ENCODE peak calls at places on chromosomes 6 and 20, in four cellular contexts. A is WTC11, U is K562, T is HepG2. V is an unnamed sample.

GRCh38 chr6:72948153-72948552 is 277.1 kb downstream of the KHDC1L start:
- DNase-seq in U (no peak), T (no peak), A (no peak), V (no peak)

GRCh38 chr20:44811150-44811685 is 872 bp upstream of the RIMS4 start:
- DNase-seq in U (no peak), T (no peak), A (no peak), V (no peak)

GRCh38 chr20:33689973-33690372 is 3.8 kb upstream of the E2F1 start:
- DNase-seq in A (no peak), U (peak), T (peak), V (no peak)

GRCh38 chr6:79671605-79672266 is 40.6 kb downstream of the SH3BGRL2 start:
- DNase-seq in T (peak), A (no peak), U (peak), V (no peak)

GRCh38 chr6:64121166-64121565 is 485.6 kb downstream of the PHF3 start:
- DNase-seq in U (no peak), A (no peak), T (no peak), V (no peak)

GRCh38 chr20:59988141-59988540 is 29.9 kb downstream of the CDH26 start:
- DNase-seq in U (no peak), A (no peak), T (no peak), V (no peak)

GRCh38 chr20:50900261-50900660 is 31.0 kb downstream of the ADNP start:
- DNase-seq in A (no peak), U (no peak), T (no peak), V (no peak)

GRCh38 chr6:1424306-1424927 is 35.0 kb downstream of the FOXF2 start:
- DNase-seq in A (peak), T (peak), U (no peak), V (peak)

GRCh38 chr20:5402903-5403531 is 86.3 kb upstream of the PROKR2 start:
- DNase-seq in T (peak), U (peak), A (peak), V (peak)

GRCh38 chr6:125611573-125612399 is 137.6 kb upstream of the HEY2 start:
- DNase-seq in A (peak), U (no peak), T (no peak), V (peak)

GRCh38 chr6:118722820-118723526 is 71.6 kb upstream of the CEP85L start:
- DNase-seq in U (no peak), T (no peak), A (no peak), V (no peak)

GRCh38 chr20:7496394-7497111 is 443.7 kb downstream of the HAO1 start:
- DNase-seq in A (no peak), U (no peak), T (no peak), V (no peak)

GRCh38 chr6:37029249-37029959 is 23.9 kb downstream of the FGD2 start:
- DNase-seq in A (peak), T (peak), U (peak), V (peak)

GRCh38 chr6:88722691-88723090 is 240.7 kb downstream of the RNGTT start:
- DNase-seq in T (no peak), U (no peak), A (no peak), V (no peak)

GRCh38 chr6:22098623-22099022 is 198.2 kb downstream of the PRL start:
- DNase-seq in T (no peak), A (no peak), U (no peak), V (no peak)

GRCh38 chr6:18022398-18023231 is 35.2 kb upstream of the KIF13A start:
- DNase-seq in T (no peak), A (peak), U (no peak), V (no peak)
- TF ChIP-seq ELF4 in T (no peak), A (no peak), U (no peak), V (no peak)

DNA sequence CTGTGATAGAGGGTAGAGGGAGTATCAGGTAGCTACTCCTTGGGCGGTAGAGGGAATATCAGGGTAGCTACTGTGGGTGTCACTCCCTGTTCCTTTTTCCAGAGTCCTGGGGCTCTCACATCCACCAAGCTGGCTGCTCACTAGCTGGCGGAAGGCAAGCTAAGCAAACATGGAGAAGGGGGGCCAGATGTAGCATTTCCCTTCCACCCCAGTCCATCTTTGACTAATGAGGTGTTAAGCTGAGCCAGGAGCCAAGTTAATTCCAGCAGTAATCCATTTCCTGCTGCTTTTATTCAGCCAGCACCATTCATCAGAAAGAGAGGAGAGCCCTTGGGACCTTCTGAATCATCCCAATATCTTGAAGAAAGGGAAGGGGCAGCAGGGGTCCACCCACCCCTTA is 330.0 kb downstream of the ZFAND3 start:
- DNase-seq in T (no peak), U (no peak), A (no peak), V (no peak)
- TF ChIP-seq ELF4 in T (no peak), U (no peak), A (no peak), V (no peak)

GRCh38 chr6:56515081-56515905 is 127.4 kb downstream of the DST start:
- DNase-seq in U (no peak), A (no peak), T (peak), V (no peak)

GRCh38 chr6:56518995-56519767 is 123.5 kb downstream of the DST start:
- DNase-seq in T (no peak), A (no peak), U (no peak), V (no peak)

GRCh38 chr6:56514395-56514794 is 128.3 kb downstream of the DST start:
- DNase-seq in A (no peak), T (no peak), U (no peak), V (no peak)

GRCh38 chr6:56516003-56516402 is 126.7 kb downstream of the DST start:
- DNase-seq in A (no peak), T (no peak), U (no peak), V (no peak)

GRCh38 chr6:56517155-56517745 is 125.4 kb downstream of the DST start:
- DNase-seq in T (no peak), A (no peak), U (no peak), V (no peak)
- TF ChIP-seq ELF4 in T (no peak), A (no peak), U (no peak), V (no peak)

GRCh38 chr6:130500693-130501092 is 134.9 kb downstream of the TMEM200A start:
- DNase-seq in T (no peak), A (no peak), U (no peak), V (no peak)
- TF ChIP-seq ELF4 in T (no peak), A (no peak), U (no peak), V (no peak)

DNA sequence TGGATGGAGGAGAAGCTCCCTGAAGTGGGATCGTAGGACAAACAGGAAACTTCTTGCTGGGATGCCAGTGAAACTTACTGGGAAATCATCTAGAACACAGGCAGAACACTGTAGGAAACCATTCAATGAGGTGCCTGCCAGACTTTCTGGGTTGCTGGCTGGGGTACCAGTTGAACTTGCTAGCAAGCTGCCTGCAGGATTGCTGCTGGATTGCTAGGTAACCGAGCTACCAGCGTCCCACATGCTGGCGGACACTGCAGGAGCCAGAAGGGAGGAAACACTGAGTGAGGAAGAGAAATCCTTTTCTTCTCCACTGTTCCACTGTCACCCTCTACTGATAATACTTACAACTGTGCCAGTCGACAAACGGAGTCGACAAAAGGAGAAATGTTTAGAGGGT is 91.3 kb upstream of the SLC35B3 start:
- DNase-seq in T (no peak), A (peak), U (no peak), V (no peak)
- TF ChIP-seq ELF4 in T (no peak), A (no peak), U (no peak), V (no peak)

V was measured in HEK293T.